ENCODE peak calls at places on chromosomes 6 and 20, in six cellular contexts. One of them, this sample, is unnamed.
A peak's percentile ranks its signal among the peaks of the same experiment; 100 is the strongest.

GRCh38 chr6:56682580-56682979 is 39.9 kb upstream of the DST start:
- DNase-seq in COR-L47: no peak
- DNase-seq in HepG2: no peak
- DNase-seq in islet precursor cell: no peak
- DNase-seq in amniotic epithelial cell: no peak
- DNase-seq in CD4-positive, alpha-beta memory T cell: no peak
- DNase-seq in this sample: no peak

GRCh38 chr20:2507875-2508630 is 662 bp downstream of the ZNF343 start:
- DNase-seq in amniotic epithelial cell: no peak
- DNase-seq in CD4-positive, alpha-beta memory T cell: no peak
- DNase-seq in HepG2: peak; percentile 24
- DNase-seq in islet precursor cell: no peak
- DNase-seq in COR-L47: no peak
- DNase-seq in this sample: no peak

GRCh38 chr6:42334870-42335269 is 116.9 kb downstream of the TRERF1 start:
- DNase-seq in COR-L47: no peak
- DNase-seq in HepG2: no peak
- DNase-seq in amniotic epithelial cell: no peak
- DNase-seq in islet precursor cell: no peak
- DNase-seq in CD4-positive, alpha-beta memory T cell: no peak
- DNase-seq in this sample: no peak

GRCh38 chr6:12298995-12299394 is 8.8 kb downstream of the EDN1 start:
- DNase-seq in islet precursor cell: peak; percentile 73
- DNase-seq in CD4-positive, alpha-beta memory T cell: no peak
- DNase-seq in amniotic epithelial cell: no peak
- DNase-seq in COR-L47: no peak
- DNase-seq in HepG2: no peak
- DNase-seq in this sample: no peak

GRCh38 chr20:35368616-35369423 is 43.0 kb downstream of the UQCC1 start:
- DNase-seq in HepG2: no peak
- DNase-seq in islet precursor cell: peak; percentile 56
- DNase-seq in amniotic epithelial cell: no peak
- DNase-seq in COR-L47: no peak
- DNase-seq in CD4-positive, alpha-beta memory T cell: no peak
- DNase-seq in this sample: peak; percentile 36

GRCh38 chr20:31560094-31560899 is 44.8 kb upstream of the ID1 start:
- DNase-seq in CD4-positive, alpha-beta memory T cell: peak; percentile 74
- DNase-seq in HepG2: peak; percentile 83
- DNase-seq in COR-L47: peak; percentile 40
- DNase-seq in amniotic epithelial cell: peak; percentile 91
- DNase-seq in islet precursor cell: peak; percentile 81
- DNase-seq in this sample: peak; percentile 65

GRCh38 chr6:27478141-27478705 is 5.3 kb upstream of the ZNF184 start:
- DNase-seq in HepG2: no peak
- DNase-seq in amniotic epithelial cell: peak; percentile 7
- DNase-seq in CD4-positive, alpha-beta memory T cell: no peak
- DNase-seq in islet precursor cell: peak; percentile 54
- DNase-seq in COR-L47: no peak
- DNase-seq in this sample: no peak

GRCh38 chr6:95593025-95593424 is 15.7 kb downstream of the MANEA start:
- DNase-seq in islet precursor cell: no peak
- DNase-seq in CD4-positive, alpha-beta memory T cell: no peak
- DNase-seq in HepG2: peak; percentile 28
- DNase-seq in COR-L47: peak; percentile 41
- DNase-seq in amniotic epithelial cell: no peak
- DNase-seq in this sample: no peak

GRCh38 chr20:38134427-38135281 is 30.4 kb downstream of the TGM2 start:
- DNase-seq in CD4-positive, alpha-beta memory T cell: no peak
- DNase-seq in HepG2: peak; percentile 91
- DNase-seq in amniotic epithelial cell: peak; percentile 72
- DNase-seq in COR-L47: no peak
- DNase-seq in islet precursor cell: peak; percentile 95
- DNase-seq in this sample: no peak

GRCh38 chr6:166173292-166173951 is 5.8 kb upstream of the TBXT start:
- DNase-seq in COR-L47: no peak
- DNase-seq in islet precursor cell: peak; percentile 85
- DNase-seq in HepG2: no peak
- DNase-seq in amniotic epithelial cell: no peak
- DNase-seq in CD4-positive, alpha-beta memory T cell: no peak
- DNase-seq in this sample: peak; percentile 29

GRCh38 chr6:72857791-72858190 is 235.9 kb downstream of the KCNQ5 start:
- DNase-seq in CD4-positive, alpha-beta memory T cell: no peak
- DNase-seq in HepG2: no peak
- DNase-seq in COR-L47: no peak
- DNase-seq in islet precursor cell: no peak
- DNase-seq in amniotic epithelial cell: peak; percentile 77
- DNase-seq in this sample: no peak

GRCh38 chr6:125252891-125253290 is 48.9 kb downstream of the HDDC2 start:
- DNase-seq in islet precursor cell: no peak
- DNase-seq in CD4-positive, alpha-beta memory T cell: no peak
- DNase-seq in HepG2: no peak
- DNase-seq in COR-L47: no peak
- DNase-seq in amniotic epithelial cell: peak; percentile 93
- DNase-seq in this sample: peak; percentile 21

This sample was measured in neural progenitor cell.